ENCODE peak calls at places on chromosomes 6 and 20, in nine cellular contexts. Z is fibroblast of villous mesenchyme, X is PC-3, W is HL-60, D is left ventricle myocardium inferior, A is BE2C, B is GM06990, P is Peyer's patch, G is epithelial cell of esophagus. H is an unnamed sample.
A peak's percentile ranks its signal among the peaks of the same experiment; 100 is the strongest.

GRCh38 chr6:6315660-6316059 is 4.8 kb downstream of the F13A1 start:
- DNase-seq in D (peak; percentile 31), X (peak; percentile 65), P (no peak), B (no peak), Z (peak; percentile 18), W (no peak), A (peak; percentile 40), G (peak; percentile 53), H (peak; percentile 61)

GRCh38 chr20:8837396-8837795 is 231.5 kb upstream of the PLCB4 start:
- DNase-seq in B (no peak), A (no peak), G (peak; percentile 44), Z (peak; percentile 65), P (no peak), W (no peak), X (peak; percentile 35), D (no peak), H (no peak)

GRCh38 chr20:18983796-18984195 is 170.2 kb downstream of the SCP2D1 start:
- DNase-seq in P (no peak), X (peak; percentile 73), G (peak; percentile 14), W (no peak), D (no peak), Z (no peak), A (no peak), B (no peak), H (no peak)

GRCh38 chr6:90413867-90414266 is 117.2 kb upstream of the BACH2 start:
- DNase-seq in X (no peak), D (no peak), B (no peak), W (no peak), P (peak; percentile 71), Z (peak; percentile 5), A (peak; percentile 24), G (peak; percentile 18), H (peak; percentile 66)

GRCh38 chr20:61253264-61253639 is 1.2 kb downstream of the CDH4 start:
- DNase-seq in Z (peak; percentile 39), D (no peak), X (no peak), W (no peak), G (peak; percentile 38), B (no peak), A (peak; percentile 38), P (no peak), H (peak; percentile 68)

GRCh38 chr6:11889574-11889973 is 111.0 kb upstream of the ADTRP start:
- DNase-seq in G (peak; percentile 14), Z (no peak), X (peak; percentile 45), D (no peak), W (no peak), A (no peak), P (no peak), B (no peak), H (no peak)

GRCh38 chr20:60011512-60012507 is 53.6 kb downstream of the CDH26 start:
- DNase-seq in P (no peak), A (no peak), Z (no peak), G (no peak), W (no peak), X (no peak), D (no peak), B (no peak), H (no peak)

GRCh38 chr20:41392871-41393704 is 26.5 kb upstream of the EMILIN3 start:
- DNase-seq in D (peak; percentile 82), A (no peak), G (peak; percentile 59), W (no peak), Z (peak; percentile 25), P (no peak), X (no peak), B (no peak), H (no peak)

GRCh38 chr20:24100370-24101011 is 111.9 kb upstream of the GGTLC1 start:
- DNase-seq in P (peak; percentile 19), A (peak; percentile 55), B (no peak), G (peak; percentile 78), W (peak; percentile 20), D (peak; percentile 28), X (peak; percentile 86), Z (peak; percentile 34), H (peak; percentile 59)

GRCh38 chr6:160750276-160750689 is 48.2 kb downstream of the PLG start:
- DNase-seq in A (no peak), G (peak; percentile 44), X (peak; percentile 58), P (no peak), B (no peak), W (no peak), Z (no peak), D (no peak), H (peak; percentile 10)

GRCh38 chr6:10687582-10687981 is 6.8 kb downstream of the C6orf52 start:
- DNase-seq in W (no peak), P (no peak), X (no peak), B (no peak), G (no peak), Z (no peak), A (no peak), D (no peak), H (no peak)

GRCh38 chr20:17613328-17614175 is 43.7 kb downstream of the DSTN start:
- DNase-seq in Z (no peak), X (no peak), G (no peak), W (no peak), P (peak; percentile 14), D (no peak), A (no peak), B (no peak), H (no peak)

GRCh38 chr20:33684533-33685327 is 1.5 kb downstream of the E2F1 start:
- DNase-seq in B (no peak), P (no peak), X (no peak), G (no peak), A (peak; percentile 56), Z (no peak), D (no peak), W (no peak), H (peak; percentile 48)

GRCh38 chr6:136201735-136202134 is 48.4 kb downstream of the MTFR2 start:
- DNase-seq in Z (peak; percentile 10), G (peak; percentile 28), D (no peak), B (no peak), X (peak; percentile 5), A (peak; percentile 24), W (no peak), P (no peak), H (no peak)

GRCh38 chr6:38508894-38509293 is 130.8 kb downstream of the BTBD9 start:
- DNase-seq in B (no peak), W (peak; percentile 13), Z (peak; percentile 73), X (peak; percentile 86), G (peak; percentile 61), A (no peak), P (no peak), D (no peak), H (no peak)

GRCh38 chr6:150201791-150202329 is 59.0 kb downstream of the PPP1R14C start:
- DNase-seq in B (no peak), X (no peak), A (no peak), Z (no peak), D (no peak), P (no peak), W (no peak), G (no peak), H (peak; percentile 71)

GRCh38 chr6:125944434-125944816 is 12.1 kb upstream of the HINT3 start:
- DNase-seq in A (no peak), P (no peak), Z (peak; percentile 93), D (peak; percentile 66), G (peak; percentile 77), B (no peak), W (peak; percentile 47), X (peak; percentile 68), H (no peak)

GRCh38 chr6:4396032-4396431 is 260.7 kb upstream of the ECI2 start:
- DNase-seq in P (no peak), A (no peak), Z (no peak), W (no peak), G (no peak), D (no peak), B (no peak), X (peak; percentile 16), H (no peak)

GRCh38 chr6:119077643-119078448 is 618 bp downstream of the FAM184A start:
- DNase-seq in A (peak; percentile 27), G (peak; percentile 27), Z (no peak), B (peak; percentile 26), W (no peak), P (peak; percentile 37), X (peak; percentile 67), D (no peak), H (peak; percentile 40)
- TF ChIP-seq CTCF in A (peak; percentile 20), G (no peak), Z (no peak), B (peak; percentile 27), W (no peak), P (peak; percentile 19), X (peak; percentile 28), D (no peak), H (no peak)

DNA sequence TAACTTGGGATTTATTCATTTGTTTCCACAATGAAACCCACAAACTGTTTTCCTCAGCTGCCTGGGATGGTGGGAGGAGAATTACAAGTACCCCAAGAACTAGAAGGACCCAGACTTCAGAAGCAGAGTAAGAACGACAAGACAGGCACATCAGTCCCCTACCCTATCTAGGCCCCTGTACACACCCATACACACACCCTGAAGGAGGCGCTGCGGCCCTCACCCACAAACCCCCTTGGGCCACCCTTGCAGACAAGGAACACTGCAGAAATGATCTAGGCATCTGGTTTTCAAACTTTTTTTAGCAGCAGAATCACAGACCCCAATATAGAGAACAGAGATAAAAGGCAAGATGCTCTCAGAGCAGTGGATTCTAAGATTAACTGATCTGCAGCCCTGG is 55.0 kb downstream of the TRERF1 start:
- DNase-seq in P (no peak), B (no peak), G (no peak), X (no peak), D (no peak), Z (no peak), W (no peak), A (no peak), H (no peak)
- TF ChIP-seq CTCF in P (no peak), B (peak; percentile 11), G (no peak), X (peak; percentile 26), D (no peak), Z (no peak), W (no peak), A (no peak), H (no peak)

GRCh38 chr20:5665417-5665816 is 84.8 kb upstream of the SHLD1 start:
- DNase-seq in A (no peak), X (no peak), D (no peak), P (no peak), Z (no peak), W (no peak), G (no peak), B (no peak), H (no peak)

GRCh38 chr20:5670137-5670536 is 80.1 kb upstream of the SHLD1 start:
- DNase-seq in D (no peak), B (no peak), Z (no peak), X (no peak), G (no peak), A (no peak), P (no peak), W (no peak), H (no peak)

GRCh38 chr20:5670874-5671273 is 79.3 kb upstream of the SHLD1 start:
- DNase-seq in B (no peak), A (no peak), X (no peak), W (no peak), P (no peak), D (no peak), G (no peak), Z (no peak), H (no peak)

GRCh38 chr20:5668529-5668868 is 81.7 kb upstream of the SHLD1 start:
- DNase-seq in W (no peak), Z (no peak), X (no peak), A (no peak), G (peak; percentile 95), B (no peak), D (no peak), P (no peak), H (no peak)

GRCh38 chr20:5667703-5668528 is 82.3 kb upstream of the SHLD1 start:
- DNase-seq in B (no peak), G (no peak), P (no peak), W (no peak), Z (peak; percentile 22), D (no peak), A (no peak), X (no peak), H (no peak)
- TF ChIP-seq CTCF in B (no peak), G (no peak), P (no peak), W (no peak), Z (no peak), D (no peak), A (no peak), X (no peak), H (no peak)

GRCh38 chr20:63488331-63489251 is 10.3 kb downstream of the EEF1A2 start:
- DNase-seq in G (no peak), D (no peak), P (no peak), W (no peak), X (no peak), A (no peak), Z (no peak), B (no peak), H (peak; percentile 63)
- TF ChIP-seq CTCF in G (no peak), D (no peak), P (no peak), W (no peak), X (no peak), A (no peak), Z (no peak), B (no peak), H (no peak)

H was measured in nephron progenitor cell.